ENCODE peak calls at places on chromosome 17, in four cellular contexts. H is SK-N-SH, G is H1, X is HepG2. Z is an unnamed sample.

GRCh38 chr17:2591040-2591640 is 2.3 kb upstream of the PAFAH1B1 start:
- DNase-seq in H (no peak), G (no peak), X (no peak), Z (no peak)

GRCh38 chr17:77145635-77146632 is 5.2 kb downstream of the SEC14L1 start:
- DNase-seq in H (peak; percentile 44), G (no peak), X (peak; percentile 70), Z (no peak)

GRCh38 chr17:51764387-51764971 is 394.0 kb downstream of the CA10 start:
- DNase-seq in H (peak; percentile 76), G (peak; percentile 68), X (peak; percentile 60), Z (peak; percentile 63)

GRCh38 chr17:19647697-19648474 is 665 bp upstream of the ALDH3A2 start:
- DNase-seq in H (no peak), G (no peak), X (peak; percentile 37), Z (no peak)

GRCh38 chr17:77287432-77288068 is 146.8 kb downstream of the SEC14L1 start:
- DNase-seq in H (peak; percentile 80), G (no peak), X (peak; percentile 65), Z (no peak)

GRCh38 chr17:15019158-15019557 is 246.0 kb downstream of the PMP22 start:
- DNase-seq in H (no peak), G (no peak), X (no peak), Z (no peak)

GRCh38 chr17:48553190-48553547 is 8.3 kb upstream of the HOXB2 start:
- DNase-seq in H (no peak), G (no peak), X (no peak), Z (no peak)

GRCh38 chr17:6554336-6554735 is 2.0 kb downstream of the PITPNM3 start:
- DNase-seq in H (no peak), G (no peak), X (no peak), Z (no peak)

GRCh38 chr17:57995076-57995956 is 7.3 kb upstream of the VEZF1 start:
- DNase-seq in H (peak; percentile 79), G (no peak), X (peak; percentile 87), Z (no peak)

GRCh38 chr17:47872651-47873161 is 21.7 kb upstream of the SP6 start:
- DNase-seq in H (no peak), G (no peak), X (no peak), Z (peak; percentile 20)

GRCh38 chr17:78142113-78142861 is 3.9 kb upstream of the C17orf99 start:
- DNase-seq in H (no peak), G (no peak), X (peak; percentile 65), Z (no peak)

GRCh38 chr17:42290577-42290976 is 2.3 kb downstream of the STAT5A start:
- DNase-seq in H (peak; percentile 15), G (no peak), X (no peak), Z (no peak)

GRCh38 chr17:82232876-82233785 is 4.3 kb downstream of the SLC16A3 start:
- DNase-seq in H (no peak), G (no peak), X (no peak), Z (no peak)

GRCh38 chr17:58936295-58936694 is 170.4 kb downstream of the TRIM37 start:
- DNase-seq in H (no peak), G (no peak), X (no peak), Z (no peak)

GRCh38 chr17:58335061-58335731 is 6.6 kb upstream of the TSPOAP1 start:
- DNase-seq in H (no peak), G (no peak), X (no peak), Z (no peak)

DNA sequence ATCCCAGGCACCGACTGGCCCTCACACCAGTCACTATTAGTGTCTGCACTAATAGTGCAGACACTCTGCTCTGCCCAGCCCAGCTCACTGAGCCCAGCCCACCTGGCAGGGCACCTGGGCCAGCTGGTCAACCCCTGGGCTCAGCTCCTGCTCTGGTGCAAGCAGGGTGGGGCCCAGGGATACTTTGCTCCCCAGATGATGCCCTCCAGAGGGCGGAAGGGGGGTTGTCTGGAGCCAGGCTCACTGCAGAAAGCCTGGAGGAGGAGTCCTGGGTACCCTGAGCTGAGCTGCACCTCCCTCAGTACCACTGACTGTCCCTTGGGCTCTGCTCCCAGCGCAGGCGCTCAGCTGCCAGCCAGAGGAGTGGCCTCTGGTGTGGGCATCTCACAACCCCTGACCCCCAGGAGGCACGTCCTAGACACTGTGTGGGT is 14.5 kb downstream of the RAB11FIP4 start:
- DNase-seq in H (peak; percentile 76), G (no peak), X (no peak), Z (no peak)
- H3K4me3 ChIP-seq in H (no peak overlapping the region), G (no peak overlapping the region), X (no peak overlapping the region), Z (no peak overlapping the region)

GRCh38 chr17:81138500-81138899 is 26.8 kb upstream of the PVALEF start:
- DNase-seq in H (no peak), G (no peak), X (no peak), Z (no peak)
- H3K27me3 ChIP-seq in H (no peaks in the 10 kb centered on the region), G (no peaks in the 10 kb centered on the region), X (no peaks in the 10 kb centered on the region), Z (peaks cover 3% of the 10 kb centered on the region)

DNA sequence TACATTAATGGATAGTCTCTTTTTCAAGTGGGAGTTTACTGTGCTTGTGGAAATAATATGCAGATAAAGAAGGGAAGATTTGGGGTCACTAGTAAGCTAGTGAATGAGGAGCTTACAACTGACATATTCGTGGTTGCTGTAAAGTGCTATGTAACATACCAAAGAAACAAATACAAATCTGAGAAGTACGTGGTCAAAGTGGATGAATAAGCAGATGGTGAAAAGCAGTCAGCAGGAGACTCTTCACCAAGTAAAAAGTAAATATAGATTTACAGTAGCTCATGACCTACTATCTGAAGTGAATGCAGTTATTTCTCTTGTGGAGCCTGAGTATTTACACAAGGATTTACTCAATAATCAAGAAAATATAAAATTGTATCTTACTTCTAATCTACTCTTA is 136.6 kb upstream of the ELAC2 start:
- DNase-seq in H (no peak), G (no peak), X (no peak), Z (no peak)
- TF ChIP-seq YY1 in H (no peak), G (no peak), X (no peak), Z (no peak)

GRCh38 chr17:9465216-9465921 is 110.3 kb downstream of the STX8 start:
- DNase-seq in H (no peak), G (no peak), X (no peak), Z (no peak)
- H3K4me3 ChIP-seq in H (no peak overlapping the region), G (no peak overlapping the region), X (no peak overlapping the region), Z (no peak overlapping the region)

GRCh38 chr17:4786516-4786915 is 352 bp upstream of the VMO1 start:
- DNase-seq in H (no peak), G (no peak), X (no peak), Z (no peak)
- H3K27me3 ChIP-seq in H (peaks cover 28% of the 10 kb centered on the region), G (peaks cover 30% of the 10 kb centered on the region), X (no peaks in the 10 kb centered on the region), Z (peaks cover 49% of the 10 kb centered on the region)

Z was measured in NT2/D1.